ENCODE peak calls at places on chromosomes 7 and 10, in four cellular contexts. V is cardiac muscle cell, J is SJSA1, W is NCI-H1417 treated with DMSO at 0.1 percent for 48 hours. O is an unnamed sample.

GRCh38 chr10:101668566-101668965 is 26.4 kb downstream of the FBXW4 start:
- DNase-seq in V (no peak), J (no peak), W (no peak), O (no peak)

GRCh38 chr10:127635882-127636281 is 86.8 kb downstream of the NPS start:
- DNase-seq in V (no peak), J (no peak), W (no peak), O (no peak)

GRCh38 chr7:72924417-72924747 is 513 bp upstream of the POM121 start:
- DNase-seq in V (peak), J (no peak), W (no peak), O (no peak)

GRCh38 chr10:74213571-74214162 is 62.6 kb downstream of the ADK start:
- DNase-seq in V (peak), J (peak), W (no peak), O (peak)

GRCh38 chr7:159093351-159093971 is 51.2 kb downstream of the VIPR2 start:
- DNase-seq in V (no peak), J (no peak), W (no peak), O (no peak)

GRCh38 chr10:120945801-120946302 is 94.7 kb downstream of the WDR11 start:
- DNase-seq in V (peak), J (no peak), W (no peak), O (no peak)

GRCh38 chr10:89516149-89516832 is 19.1 kb downstream of the SLC16A12 start:
- DNase-seq in V (peak), J (peak), W (no peak), O (no peak)

GRCh38 chr10:31030216-31030615 is 1.4 kb downstream of the ZNF438 start:
- DNase-seq in V (no peak), J (no peak), W (no peak), O (no peak)

O was measured in GM20000.